ENCODE peak calls at places on chromosomes 3 and 15, in seven cellular contexts. W, G, V, L, T, Z and B are unnamed samples.

GRCh38 chr3:12303998-12304397 is 15.1 kb downstream of the PPARG start:
- DNase-seq in W (no peak), T (no peak), Z (no peak), G (no peak), L (no peak), V (no peak), B (no peak)

GRCh38 chr3:4976109-4976508 is 3.1 kb upstream of the BHLHE40 start:
- DNase-seq in Z (no peak), T (peak; percentile 58), V (peak; percentile 83), L (no peak), W (no peak), G (no peak), B (peak; percentile 85)

GRCh38 chr15:49040151-49040550 is 6.1 kb downstream of the SECISBP2L start:
- DNase-seq in T (no peak), V (no peak), L (no peak), Z (no peak), W (no peak), G (no peak), B (no peak)

GRCh38 chr15:39400821-39401550 is 179.9 kb upstream of the THBS1 start:
- DNase-seq in Z (no peak), T (no peak), G (no peak), V (no peak), W (no peak), L (no peak), B (no peak)

GRCh38 chr3:120497318-120497717 is 46.5 kb upstream of the FSTL1 start:
- DNase-seq in W (no peak), T (no peak), V (no peak), L (no peak), G (no peak), Z (peak; percentile 89), B (peak; percentile 85)

GRCh38 chr15:90300988-90301715 is 35.7 kb downstream of the NGRN start:
- DNase-seq in T (peak; percentile 79), L (peak; percentile 14), W (peak; percentile 56), Z (no peak), G (peak; percentile 60), V (peak; percentile 94), B (peak; percentile 70)

GRCh38 chr3:156509209-156510174 is 45.4 kb downstream of the SSR3 start:
- DNase-seq in Z (peak; percentile 45), T (no peak), L (no peak), W (no peak), V (no peak), G (peak; percentile 21), B (peak; percentile 78)

GRCh38 chr3:170751894-170752283 is 118.1 kb downstream of the RPL22L1 start:
- DNase-seq in W (no peak), G (no peak), V (no peak), L (no peak), T (no peak), Z (peak; percentile 51), B (peak; percentile 53)

GRCh38 chr15:51731549-51732267 is 5.7 kb downstream of the LYSMD2 start:
- DNase-seq in Z (no peak), G (no peak), W (no peak), L (no peak), T (no peak), V (no peak), B (peak; percentile 17)

GRCh38 chr15:38490231-38490630 is 36.3 kb downstream of the FAM98B start:
- DNase-seq in L (no peak), T (no peak), V (no peak), W (no peak), G (no peak), Z (peak; percentile 30), B (peak; percentile 43)

GRCh38 chr3:141651405-141651804 is 86.7 kb upstream of the RNF7 start:
- DNase-seq in L (no peak), W (no peak), V (no peak), T (no peak), G (no peak), Z (no peak), B (no peak)

GRCh38 chr15:69607101-69607500 is 154.5 kb downstream of the RPLP1 start:
- DNase-seq in V (no peak), T (no peak), W (no peak), L (no peak), Z (no peak), G (no peak), B (no peak)